ENCODE peak calls at places on chromosomes 4 and X, in eight cellular contexts. I is HepG2; L is spleen; D is D341Med; Z is endodermal cell; O is naive thymus-derived CD8-positive, alpha-beta T cell; P is NCI-H1105 treated with DMSO at 0.1 percent for 48 hours; H is ACHN. Q is an unnamed sample.
A peak's percentile ranks its signal among the peaks of the same experiment; 100 is the strongest.

GRCh38 chr4:13160906-13161305 is 323.2 kb downstream of the RAB28 start:
- DNase-seq in I (no peak), L (no peak), D (no peak), Z (no peak), O (no peak), P (no peak), H (no peak), Q (no peak)

GRCh38 chr4:120056249-120056648 is 10.4 kb downstream of the MAD2L1 start:
- DNase-seq in I (no peak), L (no peak), D (no peak), Z (no peak), O (no peak), P (no peak), H (peak; percentile 25), Q (no peak)

GRCh38 chrX:110228453-110228852 is 89.4 kb downstream of the AMMECR1 start:
- DNase-seq in I (no peak), L (no peak), D (peak; percentile 4), Z (no peak), O (no peak), P (no peak), H (no peak), Q (no peak)

GRCh38 chrX:108731144-108731543 is 5.2 kb downstream of the IRS4 start:
- DNase-seq in I (no peak), L (no peak), D (no peak), Z (peak; percentile 62), O (no peak), P (no peak), H (no peak), Q (no peak)

GRCh38 chrX:73556159-73556558 is 6.8 kb upstream of the CHIC1 start:
- DNase-seq in I (no peak), L (no peak), D (no peak), Z (no peak), O (no peak), P (no peak), H (no peak), Q (no peak)

GRCh38 chr4:187283306-187283705 is 559.6 kb upstream of the FAT1 start:
- DNase-seq in I (no peak), L (no peak), D (no peak), Z (no peak), O (no peak), P (no peak), H (no peak), Q (no peak)

GRCh38 chr4:98663226-98664006 is 5.0 kb upstream of the TSPAN5 start:
- DNase-seq in I (no peak), L (peak; percentile 82), D (no peak), Z (no peak), O (peak; percentile 64), P (no peak), H (no peak), Q (peak; percentile 37)

GRCh38 chr4:17275836-17276235 is 236.1 kb downstream of the QDPR start:
- DNase-seq in I (no peak), L (no peak), D (no peak), Z (no peak), O (no peak), P (no peak), H (no peak), Q (no peak)

GRCh38 chrX:73214366-73215094 is at the start of gene NAP1L2:
- DNase-seq in I (no peak), L (peak; percentile 77), D (peak; percentile 53), Z (peak; percentile 71), O (no peak), P (peak; percentile 25), H (no peak), Q (peak; percentile 24)

GRCh38 chr4:7421356-7422097 is 13.2 kb downstream of the PSAPL1 start:
- DNase-seq in I (no peak), L (peak; percentile 34), D (peak; percentile 26), Z (peak; percentile 33), O (no peak), P (no peak), H (no peak), Q (no peak)

GRCh38 chrX:1529328-1529727 is 7.7 kb downstream of the P2RY8 start:
- DNase-seq in I (no peak), L (no peak), D (no peak), Z (no peak), O (no peak), P (no peak), H (no peak), Q (no peak)

GRCh38 chr4:115664285-115664684 is 550.9 kb upstream of the NDST4 start:
- DNase-seq in I (no peak), L (no peak), D (no peak), Z (peak; percentile 42), O (no peak), P (no peak), H (no peak), Q (no peak)

GRCh38 chrX:78650906-78651437 is 8.2 kb downstream of the RTL3 start:
- DNase-seq in I (no peak), L (no peak), D (no peak), Z (no peak), O (peak; percentile 19), P (no peak), H (peak; percentile 14), Q (no peak)

GRCh38 chr4:76547167-76547760 is 112.2 kb downstream of the SHROOM3 start:
- DNase-seq in I (no peak), L (no peak), D (no peak), Z (no peak), O (no peak), P (no peak), H (no peak), Q (no peak)

GRCh38 chrX:68997911-68998310 is 167.3 kb downstream of the PJA1 start:
- DNase-seq in I (no peak), L (no peak), D (no peak), Z (no peak), O (no peak), P (no peak), H (no peak), Q (no peak)

GRCh38 chrX:19334945-19335626 is 8.6 kb upstream of the PDHA1 start:
- DNase-seq in I (peak; percentile 75), L (no peak), D (peak; percentile 34), Z (peak; percentile 70), O (no peak), P (no peak), H (peak; percentile 61), Q (no peak)

GRCh38 chr4:692771-693554 is 4.0 kb upstream of the SLC49A3 start:
- DNase-seq in I (peak; percentile 68), L (peak; percentile 73), D (no peak), Z (no peak), O (no peak), P (no peak), H (no peak), Q (no peak)

GRCh38 chr4:17367201-17367600 is 144.7 kb downstream of the QDPR start:
- DNase-seq in I (no peak), L (no peak), D (no peak), Z (no peak), O (no peak), P (no peak), H (no peak), Q (no peak)

GRCh38 chrX:118552501-118552900 is 56.9 kb downstream of the DOCK11 start:
- DNase-seq in I (no peak), L (no peak), D (no peak), Z (no peak), O (no peak), P (no peak), H (peak; percentile 31), Q (no peak)

GRCh38 chr4:164977243-164978164 is at the start of gene TRIM61:
- DNase-seq in I (no peak), L (no peak), D (no peak), Z (peak; percentile 52), O (peak; percentile 30), P (no peak), H (no peak), Q (peak; percentile 54)

GRCh38 chr4:38001927-38002326 is 41.7 kb downstream of the PTTG2 start:
- DNase-seq in I (no peak), L (no peak), D (no peak), Z (peak; percentile 75), O (no peak), P (no peak), H (no peak), Q (no peak)

GRCh38 chr4:47315346-47315745 is 148.2 kb downstream of the COMMD8 start:
- DNase-seq in I (no peak), L (no peak), D (no peak), Z (no peak), O (no peak), P (no peak), H (no peak), Q (no peak)

GRCh38 chrX:138858438-138858837 is 146.9 kb upstream of the FGF13 start:
- DNase-seq in I (no peak), L (no peak), D (no peak), Z (no peak), O (no peak), P (no peak), H (no peak), Q (no peak)

Q was measured in activated gamma-delta T cell treated with Interleukin-2 at 50 U/mL for 16 hours.